ENCODE peak calls at places on chromosomes 2 and 18, in ten cellular contexts. E is NT2/D1, G is AG04449, J is brain microvascular endothelial cell, O is fibroblast of the aortic adventitia, K is right cardiac atrium, W is adrenal gland, Z is dorsolateral prefrontal cortex, R is uterus, N is body of pancreas. X is an unnamed sample.

GRCh38 chr2:214995926-214996670 is 142.3 kb downstream of the ABCA12 start:
- DNase-seq in E (no peak), G (no peak), J (no peak), O (no peak), K (no peak), W (no peak), Z (no peak), R (no peak), N (no peak), X (no peak)

GRCh38 chr2:43047187-43047780 is 179.1 kb downstream of the ZFP36L2 start:
- DNase-seq in E (no peak), G (no peak), J (no peak), O (no peak), K (no peak), W (peak), Z (no peak), R (peak), N (no peak), X (no peak)

GRCh38 chr2:60519259-60519863 is 34.1 kb downstream of the BCL11A start:
- DNase-seq in E (no peak), G (no peak), J (peak), O (no peak), K (no peak), W (no peak), Z (no peak), R (no peak), N (no peak), X (no peak)

GRCh38 chr2:36676364-36676763 is 20.1 kb upstream of the VIT start:
- DNase-seq in E (no peak), G (no peak), J (no peak), O (no peak), K (no peak), W (no peak), Z (no peak), R (no peak), N (no peak), X (no peak)

GRCh38 chr2:179543361-179543901 is 278.8 kb upstream of the SESTD1 start:
- DNase-seq in E (no peak), G (peak), J (no peak), O (no peak), K (no peak), W (no peak), Z (no peak), R (no peak), N (no peak), X (no peak)

GRCh38 chr2:28394331-28394877 is 1.7 kb downstream of the FOSL2 start:
- DNase-seq in E (no peak), G (no peak), J (peak), O (peak), K (peak), W (peak), Z (no peak), R (peak), N (peak), X (no peak)

GRCh38 chr2:229818230-229818629 is 103.6 kb downstream of the TRIP12 start:
- DNase-seq in E (no peak), G (no peak), J (no peak), O (no peak), K (no peak), W (no peak), Z (no peak), R (no peak), N (no peak), X (no peak)

GRCh38 chr2:215052404-215052803 is 86.0 kb downstream of the ABCA12 start:
- DNase-seq in E (no peak), G (no peak), J (no peak), O (no peak), K (no peak), W (no peak), Z (no peak), R (no peak), N (no peak), X (no peak)

GRCh38 chr2:54969940-54970338 is 80.3 kb downstream of the RTN4 start:
- DNase-seq in E (no peak), G (no peak), J (no peak), O (no peak), K (no peak), W (no peak), Z (no peak), R (no peak), N (no peak), X (no peak)

GRCh38 chr2:176272870-176273269 is 3.6 kb downstream of the MTX2 start:
- DNase-seq in E (no peak), G (no peak), J (no peak), O (no peak), K (no peak), W (no peak), Z (no peak), R (no peak), N (no peak), X (no peak)

GRCh38 chr2:217650716-217651360 is 352.0 kb downstream of the TNS1 start:
- DNase-seq in E (peak), G (no peak), J (peak), O (peak), K (no peak), W (peak), Z (no peak), R (no peak), N (peak), X (peak)

DNA sequence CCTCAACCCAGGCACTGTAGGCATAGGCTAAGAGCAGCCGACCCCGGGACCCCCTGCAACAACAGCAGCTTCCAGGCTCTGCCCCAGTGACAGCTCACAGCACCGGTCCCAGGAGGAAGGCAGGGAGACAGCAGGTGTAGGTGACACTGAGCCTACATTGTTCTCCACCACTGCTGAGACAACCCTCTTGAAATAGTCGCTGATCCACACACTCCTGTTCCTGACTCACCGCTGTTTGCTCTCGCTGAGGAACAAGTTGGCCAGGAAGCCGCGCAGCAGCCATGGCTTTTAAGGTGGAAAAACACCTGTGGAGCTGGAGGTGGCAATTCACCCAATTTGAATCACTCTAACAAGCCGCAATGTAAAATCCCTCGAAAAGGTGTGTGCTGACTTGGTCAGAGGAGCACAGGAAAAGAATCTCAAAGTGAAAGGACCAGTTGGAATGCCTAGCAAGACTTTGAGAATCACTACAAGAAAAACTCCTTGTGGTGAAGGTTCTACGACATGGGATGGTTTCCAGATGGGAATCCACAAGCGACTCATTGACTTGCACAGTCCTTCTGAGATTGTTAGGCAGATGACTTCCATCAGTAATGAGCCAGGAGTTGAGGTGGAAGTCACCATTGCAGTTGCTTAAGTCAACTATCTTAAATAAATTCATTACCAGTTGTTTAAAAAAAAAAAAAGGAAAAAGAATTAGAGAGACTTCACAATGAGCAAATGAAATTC is 167.5 kb downstream of the ARL4C start:
- DNase-seq in E (no peak), G (no peak), J (no peak), O (peak), K (no peak), W (no peak), Z (no peak), R (no peak), N (no peak), X (no peak)
- H3K4me3 ChIP-seq in E (no peak), G (no peak), J (no peak), O (no peak), K (no peak), W (no peak), Z (no peak), R (no peak), N (no peak), X (no peak)

GRCh38 chr18:58728719-58729118 is 57.5 kb downstream of the MALT1 start:
- DNase-seq in E (no peak), G (no peak), J (no peak), O (no peak), K (no peak), W (no peak), Z (no peak), R (no peak), N (no peak), X (no peak)
- H3K4me3 ChIP-seq in E (no peak), G (no peak), J (no peak), O (no peak), K (no peak), W (no peak), Z (no peak), R (no peak), N (no peak), X (no peak)

GRCh38 chr2:88199912-88200682 is 30.0 kb downstream of the THNSL2 start:
- DNase-seq in E (no peak), G (no peak), J (no peak), O (no peak), K (peak), W (peak), Z (peak), R (no peak), N (peak), X (no peak)
- H3K4me3 ChIP-seq in E (no peak), G (no peak), J (no peak), O (no peak), K (no peak), W (no peak), Z (peak), R (no peak), N (no peak), X (no peak)

GRCh38 chr2:196592331-196592911 is 47.1 kb upstream of the CCDC150 start:
- DNase-seq in E (peak), G (no peak), J (peak), O (peak), K (peak), W (no peak), Z (peak), R (no peak), N (peak), X (no peak)
- H3K4me3 ChIP-seq in E (peak), G (peak), J (peak), O (peak), K (peak), W (peak), Z (peak), R (peak), N (no peak), X (peak)

GRCh38 chr18:31102941-31103340 is 720 bp upstream of the DSC2 start:
- DNase-seq in E (no peak), G (no peak), J (no peak), O (no peak), K (no peak), W (no peak), Z (no peak), R (no peak), N (no peak), X (no peak)
- H3K4me3 ChIP-seq in E (no peak), G (no peak), J (no peak), O (no peak), K (no peak), W (no peak), Z (no peak), R (no peak), N (no peak), X (no peak)